ENCODE peak calls at places on chromosome 19, in seven cellular contexts. One of them, this sample, is unnamed.

GRCh38 chr19:408441-409005 is 424 bp downstream of the C2CD4C start:
- DNase-seq in PC-3: no peak
- DNase-seq in fibroblast of lung: no peak
- DNase-seq in GM23338: no peak
- DNase-seq in mammary epithelial cell: no peak
- DNase-seq in HCT116: no peak
- DNase-seq in DND-41: peak; percentile 15
- DNase-seq in this sample: no peak

GRCh38 chr19:40947573-40947972 is 43.5 kb upstream of the CYP2B6 start:
- DNase-seq in PC-3: no peak
- DNase-seq in fibroblast of lung: no peak
- DNase-seq in GM23338: no peak
- DNase-seq in mammary epithelial cell: no peak
- DNase-seq in HCT116: no peak
- DNase-seq in DND-41: no peak
- DNase-seq in this sample: no peak

GRCh38 chr19:10270616-10271394 is at the start of gene ICAM1:
- DNase-seq in PC-3: peak; percentile 70
- DNase-seq in fibroblast of lung: peak; percentile 62
- DNase-seq in GM23338: peak; percentile 88
- DNase-seq in mammary epithelial cell: peak; percentile 33
- DNase-seq in HCT116: no peak
- DNase-seq in DND-41: peak; percentile 80
- DNase-seq in this sample: no peak

GRCh38 chr19:4077800-4078683 is 11.3 kb upstream of the ZBTB7A start:
- DNase-seq in PC-3: peak; percentile 20
- DNase-seq in fibroblast of lung: no peak
- DNase-seq in GM23338: peak; percentile 69
- DNase-seq in mammary epithelial cell: no peak
- DNase-seq in HCT116: no peak
- DNase-seq in DND-41: peak; percentile 55
- DNase-seq in this sample: no peak

GRCh38 chr19:38635483-38636399 is 11.7 kb upstream of the ACTN4 start:
- DNase-seq in PC-3: no peak
- DNase-seq in fibroblast of lung: no peak
- DNase-seq in GM23338: no peak
- DNase-seq in mammary epithelial cell: no peak
- DNase-seq in HCT116: no peak
- DNase-seq in DND-41: no peak
- DNase-seq in this sample: no peak

GRCh38 chr19:49020342-49020741 is 3.5 kb upstream of the LHB start:
- DNase-seq in PC-3: no peak
- DNase-seq in fibroblast of lung: no peak
- DNase-seq in GM23338: peak; percentile 72
- DNase-seq in mammary epithelial cell: no peak
- DNase-seq in HCT116: no peak
- DNase-seq in DND-41: no peak
- DNase-seq in this sample: no peak

GRCh38 chr19:42092350-42092749 is 16.4 kb downstream of the ZNF574 start:
- DNase-seq in PC-3: peak; percentile 60
- DNase-seq in fibroblast of lung: no peak
- DNase-seq in GM23338: peak; percentile 82
- DNase-seq in mammary epithelial cell: peak; percentile 41
- DNase-seq in HCT116: no peak
- DNase-seq in DND-41: peak; percentile 66
- DNase-seq in this sample: no peak

GRCh38 chr19:9171393-9171991 is 7.3 kb upstream of the OR7D2 start:
- DNase-seq in PC-3: no peak
- DNase-seq in fibroblast of lung: no peak
- DNase-seq in GM23338: no peak
- DNase-seq in mammary epithelial cell: no peak
- DNase-seq in HCT116: no peak
- DNase-seq in DND-41: no peak
- DNase-seq in this sample: no peak

GRCh38 chr19:47161876-47162489 is 31.3 kb downstream of the SAE1 start:
- DNase-seq in PC-3: no peak
- DNase-seq in fibroblast of lung: no peak
- DNase-seq in GM23338: no peak
- DNase-seq in mammary epithelial cell: no peak
- DNase-seq in HCT116: no peak
- DNase-seq in DND-41: no peak
- DNase-seq in this sample: no peak

GRCh38 chr19:49014123-49014869 is 2.6 kb downstream of the LHB start:
- DNase-seq in PC-3: no peak
- DNase-seq in fibroblast of lung: peak; percentile 38
- DNase-seq in GM23338: no peak
- DNase-seq in mammary epithelial cell: no peak
- DNase-seq in HCT116: no peak
- DNase-seq in DND-41: no peak
- DNase-seq in this sample: no peak

GRCh38 chr19:46495789-46496099 is at the start of gene PNMA8B:
- DNase-seq in PC-3: no peak
- DNase-seq in fibroblast of lung: peak; percentile 43
- DNase-seq in GM23338: peak; percentile 98
- DNase-seq in mammary epithelial cell: peak; percentile 81
- DNase-seq in HCT116: no peak
- DNase-seq in DND-41: no peak
- DNase-seq in this sample: no peak

GRCh38 chr19:27759896-27760295 is 1453.1 kb downstream of the UQCRFS1 start:
- DNase-seq in PC-3: no peak
- DNase-seq in fibroblast of lung: no peak
- DNase-seq in GM23338: no peak
- DNase-seq in mammary epithelial cell: no peak
- DNase-seq in HCT116: no peak
- DNase-seq in DND-41: no peak
- DNase-seq in this sample: no peak

GRCh38 chr19:31110331-31110730 is 238.9 kb downstream of the TSHZ3 start:
- DNase-seq in PC-3: no peak
- DNase-seq in fibroblast of lung: peak; percentile 36
- DNase-seq in GM23338: peak; percentile 34
- DNase-seq in mammary epithelial cell: peak; percentile 27
- DNase-seq in HCT116: no peak
- DNase-seq in DND-41: peak; percentile 12
- DNase-seq in this sample: no peak

GRCh38 chr19:33819875-33820781 is 23.5 kb downstream of the KCTD15 start:
- DNase-seq in PC-3: peak; percentile 85
- DNase-seq in fibroblast of lung: peak; percentile 66
- DNase-seq in GM23338: peak; percentile 84
- DNase-seq in mammary epithelial cell: peak; percentile 96
- DNase-seq in HCT116: no peak
- DNase-seq in DND-41: peak; percentile 53
- DNase-seq in this sample: no peak

GRCh38 chr19:9835507-9835949 is 410 bp downstream of the PIN1 start:
- DNase-seq in PC-3: no peak
- DNase-seq in fibroblast of lung: no peak
- DNase-seq in GM23338: no peak
- DNase-seq in mammary epithelial cell: no peak
- DNase-seq in HCT116: no peak
- DNase-seq in DND-41: no peak
- DNase-seq in this sample: no peak

GRCh38 chr19:6811906-6812305 is 39.4 kb downstream of the VAV1 start:
- DNase-seq in PC-3: peak; percentile 77
- DNase-seq in fibroblast of lung: peak; percentile 58
- DNase-seq in GM23338: peak; percentile 66
- DNase-seq in mammary epithelial cell: peak; percentile 65
- DNase-seq in HCT116: peak; percentile 79
- DNase-seq in DND-41: peak; percentile 15
- DNase-seq in this sample: peak; percentile 50

GRCh38 chr19:52981329-52981728 is 18.6 kb upstream of the ZNF816 start:
- DNase-seq in PC-3: no peak
- DNase-seq in fibroblast of lung: no peak
- DNase-seq in GM23338: peak; percentile 34
- DNase-seq in mammary epithelial cell: no peak
- DNase-seq in HCT116: no peak
- DNase-seq in DND-41: no peak
- DNase-seq in this sample: no peak

GRCh38 chr19:38524369-38524768 is 90.9 kb downstream of the RYR1 start:
- DNase-seq in PC-3: no peak
- DNase-seq in fibroblast of lung: no peak
- DNase-seq in GM23338: no peak
- DNase-seq in mammary epithelial cell: no peak
- DNase-seq in HCT116: no peak
- DNase-seq in DND-41: no peak
- DNase-seq in this sample: no peak

GRCh38 chr19:12995596-12996541 is 594 bp downstream of the NFIX start:
- DNase-seq in PC-3: no peak
- DNase-seq in fibroblast of lung: no peak
- DNase-seq in GM23338: no peak
- DNase-seq in mammary epithelial cell: peak; percentile 47
- DNase-seq in HCT116: no peak
- DNase-seq in DND-41: no peak
- DNase-seq in this sample: no peak

DNA sequence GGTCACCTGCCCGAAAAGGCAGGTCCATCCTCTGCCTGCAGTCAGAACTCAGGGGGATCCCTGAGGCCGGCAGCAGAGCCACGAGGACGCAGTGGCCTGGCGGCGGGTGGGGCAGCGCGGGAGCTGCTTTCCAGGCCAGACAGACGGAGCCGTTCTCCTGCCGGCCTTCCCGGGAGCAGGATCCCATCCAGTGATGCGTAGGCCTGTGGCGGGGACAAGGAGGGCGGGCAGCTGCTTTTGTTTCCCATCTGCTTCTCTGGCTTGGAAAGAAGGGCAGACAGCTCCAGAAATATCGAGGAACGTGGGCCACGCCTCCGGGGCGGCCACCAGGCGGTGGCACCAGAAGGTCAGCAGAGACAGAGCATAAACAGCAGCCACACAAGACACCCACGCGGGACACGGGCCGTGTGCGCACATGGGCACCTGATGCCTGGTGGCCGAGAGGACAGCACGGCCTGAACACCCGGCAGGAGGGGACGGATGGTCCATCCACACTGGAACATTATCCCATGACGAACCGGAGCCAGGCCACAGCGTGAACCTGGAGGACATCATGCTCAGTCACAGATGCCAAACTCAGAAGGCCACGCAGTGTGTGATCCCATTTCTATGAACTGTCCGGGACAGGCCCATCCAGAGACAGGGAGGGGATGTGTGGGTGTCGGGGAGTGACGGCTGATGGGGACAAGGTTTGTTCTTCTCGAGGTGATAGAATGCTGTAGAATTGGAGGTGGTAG is 13.9 kb upstream of the MKNK2 start:
- DNase-seq in PC-3: no peak
- DNase-seq in fibroblast of lung: no peak
- DNase-seq in GM23338: no peak
- DNase-seq in mammary epithelial cell: no peak
- DNase-seq in HCT116: no peak
- DNase-seq in DND-41: no peak
- DNase-seq in this sample: no peak
- H3K4me3 ChIP-seq in PC-3: no peak overlapping the region
- H3K4me3 ChIP-seq in fibroblast of lung: no peak overlapping the region
- H3K4me3 ChIP-seq in GM23338: no peak overlapping the region
- H3K4me3 ChIP-seq in mammary epithelial cell: no peak overlapping the region
- H3K4me3 ChIP-seq in HCT116: no peak overlapping the region
- H3K4me3 ChIP-seq in DND-41: no peak overlapping the region
- H3K4me3 ChIP-seq in this sample: no peak overlapping the region

DNA sequence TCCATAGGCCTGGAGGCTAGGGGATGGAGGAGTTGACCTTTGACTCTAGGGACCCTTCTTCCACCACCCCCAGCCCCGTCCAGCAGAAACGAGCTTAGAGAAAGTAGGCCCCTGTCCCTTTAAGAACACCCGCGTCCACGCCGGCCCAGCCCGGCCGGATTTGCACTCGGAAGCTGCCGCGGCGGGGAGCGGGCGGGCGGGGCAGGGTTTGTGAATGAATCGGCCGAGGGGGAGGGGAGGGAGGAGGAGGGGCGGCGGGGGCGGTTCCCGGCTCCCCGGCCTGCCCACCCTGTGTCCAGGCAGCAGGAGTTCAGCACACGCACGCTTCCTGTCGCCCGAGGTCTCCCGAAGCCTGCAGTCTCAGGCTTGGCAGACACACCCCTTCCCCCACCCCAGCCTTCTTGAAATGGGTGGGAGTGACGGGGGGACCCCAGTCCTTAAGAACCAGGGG is 1.5 kb downstream of the UNC13A start:
- DNase-seq in PC-3: peak; percentile 39
- DNase-seq in fibroblast of lung: peak; percentile 10
- DNase-seq in GM23338: peak; percentile 90
- DNase-seq in mammary epithelial cell: no peak
- DNase-seq in HCT116: peak; percentile 46
- DNase-seq in DND-41: no peak
- DNase-seq in this sample: no peak
- TF ChIP-seq EZH2 in PC-3: no peak
- TF ChIP-seq EZH2 in fibroblast of lung: no peak
- TF ChIP-seq EZH2 in GM23338: no peak
- TF ChIP-seq EZH2 in mammary epithelial cell: no peak
- TF ChIP-seq EZH2 in HCT116: no peak
- TF ChIP-seq EZH2 in DND-41: no peak
- TF ChIP-seq EZH2 in this sample: no peak

DNA sequence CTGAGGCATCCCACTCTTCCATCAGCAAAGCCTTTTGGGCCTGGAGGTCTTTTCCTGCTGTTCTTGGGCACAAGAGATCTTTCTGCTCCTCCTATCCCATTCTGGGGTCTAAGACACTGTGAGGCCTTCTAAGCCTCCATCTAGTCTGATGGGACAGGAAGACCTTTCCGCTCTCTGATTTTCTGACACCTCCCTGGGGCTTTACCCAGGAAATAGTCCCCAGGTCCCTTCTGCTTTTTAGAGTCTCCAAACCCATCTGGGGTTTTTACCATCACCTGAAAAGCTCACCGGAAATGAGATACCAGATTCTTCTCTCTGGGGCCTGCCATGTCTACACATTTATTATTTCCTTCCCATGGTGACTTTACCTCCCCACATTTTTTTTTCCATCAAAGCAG is 21.1 kb downstream of the CLEC17A start:
- DNase-seq in PC-3: no peak
- DNase-seq in fibroblast of lung: no peak
- DNase-seq in GM23338: no peak
- DNase-seq in mammary epithelial cell: no peak
- DNase-seq in HCT116: no peak
- DNase-seq in DND-41: no peak
- DNase-seq in this sample: no peak
- H3K4me3 ChIP-seq in PC-3: no peak overlapping the region
- H3K4me3 ChIP-seq in fibroblast of lung: no peak overlapping the region
- H3K4me3 ChIP-seq in GM23338: no peak overlapping the region
- H3K4me3 ChIP-seq in mammary epithelial cell: no peak overlapping the region
- H3K4me3 ChIP-seq in HCT116: no peak overlapping the region
- H3K4me3 ChIP-seq in DND-41: no peak overlapping the region
- H3K4me3 ChIP-seq in this sample: no peak overlapping the region

DNA sequence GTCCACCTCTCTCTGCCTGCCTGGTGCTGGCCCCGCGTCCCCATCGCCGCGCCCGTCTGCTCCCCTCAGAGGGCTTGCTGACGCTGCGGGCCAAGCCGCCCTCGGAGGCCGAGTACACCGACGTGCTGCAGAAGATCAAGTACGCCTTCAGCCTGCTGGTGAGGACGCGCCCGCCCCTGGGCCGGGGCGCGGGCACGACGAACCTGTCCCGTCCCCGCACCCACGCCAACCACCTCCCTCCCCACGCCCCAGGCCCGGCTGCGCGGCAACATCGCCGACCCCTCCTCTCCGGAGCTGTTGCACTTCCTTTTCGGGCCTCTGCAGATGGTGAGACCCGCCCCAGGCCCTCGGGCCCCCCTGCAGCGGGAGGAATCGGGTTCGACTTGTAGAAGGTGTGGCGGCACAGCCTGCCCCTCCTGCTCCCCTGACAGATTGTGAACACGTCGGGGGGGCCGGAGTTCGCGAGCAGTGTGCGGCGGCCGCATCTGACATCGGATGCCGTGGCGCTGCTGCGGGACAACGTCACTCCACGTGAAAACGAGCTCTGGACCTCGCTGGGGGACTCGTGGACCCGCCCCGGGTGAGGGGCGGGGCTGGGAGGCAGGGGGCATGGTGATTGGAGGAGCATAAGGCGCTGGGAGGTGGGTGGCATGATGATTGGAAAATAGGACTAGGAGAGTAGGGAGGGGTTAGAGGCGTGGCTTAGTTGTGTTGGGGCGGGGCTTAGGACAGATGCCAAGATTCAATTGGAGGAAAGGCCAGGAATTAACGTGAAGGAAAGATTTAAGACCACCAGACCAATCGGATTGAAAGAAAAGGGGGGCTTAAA is 6.6 kb downstream of the EPS8L1 start:
- DNase-seq in PC-3: peak; percentile 37
- DNase-seq in fibroblast of lung: peak; percentile 34
- DNase-seq in GM23338: peak; percentile 97
- DNase-seq in mammary epithelial cell: no peak
- DNase-seq in HCT116: no peak
- DNase-seq in DND-41: no peak
- DNase-seq in this sample: peak; percentile 47
- TF ChIP-seq EZH2 in PC-3: no peak
- TF ChIP-seq EZH2 in fibroblast of lung: peak; percentile 79
- TF ChIP-seq EZH2 in GM23338: no peak
- TF ChIP-seq EZH2 in mammary epithelial cell: no peak
- TF ChIP-seq EZH2 in HCT116: no peak
- TF ChIP-seq EZH2 in DND-41: no peak
- TF ChIP-seq EZH2 in this sample: no peak